ENCODE peak calls at places on chromosomes 11 and 22, in four cellular contexts. C is GM12865, B is lower leg skin, A is AG04449. I is an unnamed sample.

GRCh38 chr11:17699157-17700114 is 19.9 kb upstream of the MYOD1 start:
- DNase-seq in C (no peak), B (peak), A (no peak), I (peak)

GRCh38 chr11:114259124-114259526 is 37.1 kb upstream of the NNMT start:
- DNase-seq in C (no peak), B (peak), A (no peak), I (no peak)

GRCh38 chr11:7569044-7569443 is 55.2 kb downstream of the PPFIBP2 start:
- DNase-seq in C (no peak), B (no peak), A (no peak), I (no peak)

GRCh38 chr11:20211691-20212090 is 51.4 kb upstream of the DBX1 start:
- DNase-seq in C (no peak), B (no peak), A (no peak), I (no peak)

GRCh38 chr11:64814712-64815187 is 4.4 kb upstream of the MEN1 start:
- DNase-seq in C (peak), B (no peak), A (no peak), I (no peak)

GRCh38 chr11:7696424-7696823 is 9.9 kb downstream of the OVCH2 start:
- DNase-seq in C (no peak), B (no peak), A (no peak), I (no peak)

GRCh38 chr11:72741429-72741833 is 10.8 kb downstream of the ARAP1 start:
- DNase-seq in C (peak), B (no peak), A (no peak), I (no peak)

GRCh38 chr22:26579331-26579886 is 10.5 kb downstream of the TPST2 start:
- DNase-seq in C (peak), B (no peak), A (no peak), I (no peak)

GRCh38 chr11:67372993-67373915 is at the start of gene CLCF1:
- DNase-seq in C (peak), B (no peak), A (no peak), I (peak)

GRCh38 chr11:121445071-121445768 is 6.9 kb upstream of the SORL1 start:
- DNase-seq in C (no peak), B (no peak), A (no peak), I (no peak)

GRCh38 chr11:34585870-34586654 is 34.8 kb upstream of the EHF start:
- DNase-seq in C (peak), B (no peak), A (no peak), I (peak)

GRCh38 chr11:63274776-63275175 is 31.4 kb upstream of the SLC22A25 start:
- DNase-seq in C (no peak), B (no peak), A (no peak), I (peak)

GRCh38 chr11:8202428-8203160 is 33.8 kb upstream of the RIC3 start:
- DNase-seq in C (no peak), B (peak), A (no peak), I (no peak)

GRCh38 chr22:23066200-23067022 is 3.9 kb upstream of the GNAZ start:
- DNase-seq in C (no peak), B (peak), A (no peak), I (no peak)

GRCh38 chr11:14148653-14149273 is 186.2 kb downstream of the SPON1 start:
- DNase-seq in C (peak), B (no peak), A (no peak), I (peak)

GRCh38 chr11:75582935-75583709 is 21.1 kb downstream of the SERPINH1 start:
- DNase-seq in C (peak), B (peak), A (no peak), I (peak)

GRCh38 chr11:88181776-88182175 is 6.5 kb upstream of the RAB38 start:
- DNase-seq in C (no peak), B (no peak), A (no peak), I (no peak)

GRCh38 chr22:31604746-31605705 is 57.0 kb downstream of the PISD start:
- DNase-seq in C (no peak), B (peak), A (no peak), I (no peak)

GRCh38 chr11:78291754-78292108 is 103.0 kb downstream of the USP35 start:
- DNase-seq in C (no peak), B (no peak), A (no peak), I (no peak)

GRCh38 chr22:22203048-22203971 is 41.3 kb upstream of the VPREB1 start:
- DNase-seq in C (no peak), B (no peak), A (no peak), I (no peak)

GRCh38 chr11:47615249-47615648 is 21.0 kb upstream of the C1QTNF4 start:
- DNase-seq in C (no peak), B (peak), A (no peak), I (no peak)
- H3K4me3 ChIP-seq in C (no peak), B (no peak), A (no peak), I (no peak)

DNA sequence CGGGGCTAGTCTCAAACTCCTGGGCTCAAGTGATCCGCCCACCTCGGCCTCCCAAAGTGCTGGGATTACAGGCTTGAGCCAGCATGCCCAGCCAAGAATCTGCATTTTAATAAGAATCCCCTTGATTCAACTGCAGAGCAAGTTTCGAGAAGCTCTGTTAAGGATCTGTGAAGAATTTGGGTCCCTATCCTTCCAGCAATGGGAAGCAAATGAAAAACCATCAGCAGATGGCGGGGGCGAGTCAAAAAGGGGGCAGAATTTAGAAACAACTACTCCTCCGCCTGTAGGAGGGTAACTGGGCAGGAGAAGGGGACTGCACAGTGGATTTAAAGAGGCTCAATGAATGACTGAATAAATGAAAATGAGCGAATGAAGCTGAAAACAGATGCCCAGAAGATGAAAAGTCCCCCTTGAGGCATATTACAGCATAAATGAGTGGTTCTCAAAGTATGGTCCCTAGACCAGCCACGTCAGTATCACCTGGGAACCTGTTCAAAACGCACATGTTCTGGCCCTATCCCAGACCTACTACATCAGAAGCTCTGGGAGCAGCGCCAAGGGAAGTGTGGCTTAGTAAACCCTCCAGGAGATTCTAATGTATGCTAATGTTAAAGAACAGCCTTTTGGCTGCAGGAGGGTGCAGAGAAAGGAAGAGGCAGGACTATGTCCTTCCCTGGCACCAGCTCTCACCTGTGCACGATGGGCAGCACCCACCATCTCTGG is 15.0 kb downstream of the VWCE start:
- DNase-seq in C (no peak), B (no peak), A (no peak), I (peak)
- TF ChIP-seq CTCF in C (no peak), B (no peak), A (no peak), I (no peak)

GRCh38 chr11:11975201-11976092 is 33.0 kb downstream of the DKK3 start:
- DNase-seq in C (no peak), B (peak), A (no peak), I (no peak)

GRCh38 chr11:11978098-11978637 is 30.3 kb downstream of the DKK3 start:
- DNase-seq in C (no peak), B (peak), A (no peak), I (no peak)

GRCh38 chr11:11976476-11977187 is 31.8 kb downstream of the DKK3 start:
- DNase-seq in C (no peak), B (peak), A (no peak), I (no peak)

GRCh38 chr11:11978792-11979486 is 29.5 kb downstream of the DKK3 start:
- DNase-seq in C (no peak), B (peak), A (no peak), I (peak)

DNA sequence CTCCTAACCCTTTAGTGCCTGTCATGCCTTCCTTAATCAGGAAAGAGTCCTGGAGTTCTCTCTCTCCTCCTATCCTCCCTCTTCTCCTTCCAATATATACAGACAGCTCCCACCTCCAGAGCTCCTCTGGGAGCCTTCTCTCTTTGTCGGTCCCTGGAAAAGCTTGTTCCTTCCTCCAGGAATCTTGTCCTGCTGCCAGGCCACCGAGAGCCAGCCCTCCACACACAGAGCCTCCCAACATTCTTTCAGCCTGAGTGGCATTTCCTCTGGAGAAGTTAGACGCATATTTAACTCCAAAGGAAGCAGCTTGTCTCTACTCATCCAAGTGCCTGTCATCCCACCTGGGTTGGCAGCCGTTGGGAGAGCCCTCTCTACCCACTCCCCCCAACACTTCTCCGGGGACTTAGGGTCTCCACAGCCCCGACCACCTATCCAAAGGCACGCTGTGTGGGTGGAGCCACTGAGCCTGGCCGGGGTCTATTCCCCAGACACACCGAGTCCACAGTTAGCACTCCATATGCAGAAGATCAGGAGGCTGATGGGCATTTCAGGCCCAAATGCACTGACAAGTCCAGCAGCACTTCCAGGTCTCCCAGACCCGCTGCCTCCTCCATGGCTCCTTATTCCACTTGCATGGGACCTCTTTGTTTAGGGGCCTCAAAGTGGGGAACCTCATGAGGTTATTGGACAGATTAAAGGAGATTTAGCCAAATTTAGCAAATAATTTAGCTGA is 31.1 kb downstream of the DKK3 start:
- DNase-seq in C (no peak), B (peak), A (peak), I (peak)
- H3K4me3 ChIP-seq in C (no peak), B (no peak), A (no peak), I (no peak)

DNA sequence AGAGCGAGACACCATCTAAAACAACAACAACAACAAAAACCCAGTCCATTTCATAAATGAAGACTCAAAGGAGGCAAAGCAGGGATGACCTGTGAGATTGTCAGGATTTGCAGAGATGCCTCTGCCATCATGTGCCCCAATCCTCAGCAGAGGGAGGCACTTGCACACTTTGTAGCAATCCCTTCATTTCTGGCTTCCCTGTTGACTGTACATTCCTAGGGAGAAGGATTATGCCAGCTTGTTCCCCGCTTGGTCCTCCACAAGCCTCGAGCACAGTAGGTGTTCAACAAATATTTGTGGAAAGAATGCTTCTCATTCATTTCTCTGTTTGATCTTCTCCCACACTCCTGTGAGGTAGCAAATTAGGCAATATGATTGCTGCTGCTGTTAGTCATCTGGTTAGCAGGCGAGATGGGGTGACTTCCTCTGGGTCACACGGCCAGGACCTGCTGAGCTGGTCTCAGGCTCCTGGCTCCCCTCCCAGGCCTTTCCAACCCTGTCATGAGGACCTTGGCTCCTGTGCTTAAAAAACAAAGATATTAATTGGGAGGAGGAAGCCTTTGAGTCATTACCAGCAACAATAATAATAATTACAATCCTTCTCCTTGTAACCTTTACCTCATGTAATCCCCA is 34.1 kb downstream of the LIF start:
- DNase-seq in C (no peak), B (peak), A (peak), I (peak)
- TF ChIP-seq CTCF in C (no peak), B (no peak), A (peak), I (no peak)

DNA sequence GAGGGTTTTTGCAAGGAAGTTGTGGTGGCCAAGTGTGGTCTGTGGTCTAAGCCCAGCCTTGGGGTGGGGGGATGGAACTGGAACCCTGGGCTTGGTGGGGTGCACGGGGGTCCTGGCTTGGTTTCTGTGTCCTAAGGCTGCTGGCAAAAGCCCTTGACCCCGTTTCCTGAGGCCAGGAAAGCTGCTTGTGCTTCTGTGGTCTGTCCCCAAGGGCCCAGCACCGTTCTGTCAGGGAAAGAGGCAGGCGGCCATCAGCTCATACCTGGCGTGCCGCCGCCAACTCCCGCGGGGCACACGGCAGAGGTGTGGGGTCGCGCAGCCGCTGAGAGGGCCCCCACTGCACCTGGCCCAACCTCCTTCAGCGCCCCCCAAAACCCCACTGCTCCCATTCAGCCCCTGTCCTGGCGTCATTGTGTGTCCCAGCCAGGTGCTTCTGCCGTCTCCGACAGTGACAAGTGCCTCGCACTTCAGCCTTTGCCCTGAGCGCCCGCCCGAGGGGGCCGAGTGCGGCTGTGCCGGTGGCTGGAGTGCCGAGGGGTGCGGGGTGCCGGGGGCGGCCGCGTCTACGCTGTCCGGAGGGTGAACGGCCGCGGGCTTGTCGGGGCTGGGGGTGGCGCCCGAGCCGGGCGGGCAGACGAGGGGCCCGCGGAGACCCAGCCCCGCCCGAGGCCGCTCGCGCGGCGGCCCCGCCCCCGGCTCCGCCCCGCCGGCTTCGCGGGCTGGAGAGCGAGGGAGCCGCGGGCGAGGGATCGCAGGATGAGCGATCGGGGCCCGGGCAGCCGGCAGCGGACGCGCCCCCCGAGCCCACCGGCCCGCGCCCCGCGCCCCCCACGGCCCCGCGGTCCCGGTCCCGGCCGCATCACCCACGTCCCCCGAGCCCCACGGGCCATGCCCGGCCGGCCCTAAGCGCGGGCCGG is at the start of gene CNIH2:
- DNase-seq in C (no peak), B (no peak), A (no peak), I (no peak)
- H3K4me3 ChIP-seq in C (no peak), B (no peak), A (peak), I (peak)

DNA sequence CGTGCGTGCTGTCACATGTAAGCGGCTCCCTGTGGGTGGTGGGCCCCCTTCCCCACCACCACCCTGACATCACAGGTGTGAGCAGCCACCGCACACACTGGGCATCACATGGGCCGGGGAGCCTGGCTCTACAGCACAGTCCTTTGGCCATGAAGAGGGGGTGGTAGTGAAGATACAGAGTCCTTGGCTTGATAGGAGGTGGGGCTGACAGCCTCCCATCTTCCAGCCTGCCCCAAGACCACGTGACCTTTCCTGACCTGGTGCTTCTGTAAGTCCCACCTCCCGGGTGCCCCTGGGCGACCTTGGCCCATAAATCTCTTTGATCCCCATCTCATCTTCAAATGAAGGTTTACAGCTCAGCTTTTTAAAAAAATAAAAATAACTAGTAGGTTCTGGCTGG is 21.2 kb upstream of the MGAT3 start:
- DNase-seq in C (no peak), B (no peak), A (no peak), I (no peak)
- TF ChIP-seq CTCF in C (no peak), B (no peak), A (no peak), I (no peak)

DNA sequence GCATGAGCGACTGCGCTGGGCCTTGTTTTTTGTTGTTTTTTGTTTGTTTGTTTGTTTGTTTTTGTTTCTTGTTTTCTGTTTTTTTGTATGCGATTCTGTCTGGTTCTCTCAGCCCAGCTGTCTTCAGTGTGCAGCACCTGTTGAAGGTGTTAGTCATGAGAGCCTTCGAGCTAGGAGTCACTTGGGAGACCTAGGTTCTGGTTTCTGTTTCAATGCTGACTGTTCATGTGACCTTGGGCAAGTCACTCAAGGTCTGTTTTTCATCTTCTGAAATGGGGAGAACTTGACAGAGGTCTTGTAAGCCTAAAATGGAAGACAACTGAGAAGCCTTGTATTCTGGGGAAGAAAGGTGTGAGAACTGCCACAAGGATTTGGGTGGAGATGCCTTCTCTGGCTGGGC is 1.8 kb downstream of the DCPS start:
- DNase-seq in C (peak), B (no peak), A (no peak), I (no peak)
- H3K4me3 ChIP-seq in C (no peak), B (no peak), A (no peak), I (no peak)

GRCh38 chr11:110478410-110478809 is 48.7 kb downstream of the FDX1 start:
- DNase-seq in C (no peak), B (no peak), A (no peak), I (no peak)
- TF ChIP-seq CTCF in C (peak), B (no peak), A (no peak), I (no peak)

GRCh38 chr22:43001271-43002197 is 13.4 kb downstream of the PACSIN2 start:
- DNase-seq in C (peak), B (no peak), A (no peak), I (peak)
- H3K4me3 ChIP-seq in C (peak), B (no peak), A (peak), I (no peak)

I was measured in cardiac fibroblast.